ENCODE peak calls at places on chromosomes 16 and 17, in six cellular contexts. C is transverse colon, E is IMR-90, V is AG10803, W is A549, O is astrocyte of the spinal cord. I is an unnamed sample.
A peak's percentile ranks its signal among the peaks of the same experiment; 100 is the strongest.

GRCh38 chr17:4940625-4941021 is 555 bp downstream of the RNF167 start:
- DNase-seq in W (no peak), C (peak; percentile 60), V (no peak), E (no peak), O (no peak), I (no peak)

GRCh38 chr16:8850279-8850885 is 18.4 kb downstream of the CARHSP1 start:
- DNase-seq in O (peak; percentile 65), E (peak; percentile 87), W (no peak), V (peak; percentile 80), C (no peak), I (no peak)

GRCh38 chr17:80360396-80360795 is 54.6 kb upstream of the ENDOV start:
- DNase-seq in C (no peak), V (no peak), E (no peak), W (no peak), O (no peak), I (no peak)

GRCh38 chr17:37698132-37698615 is 46.7 kb downstream of the HNF1B start:
- DNase-seq in W (peak; percentile 40), C (no peak), E (peak; percentile 79), O (peak; percentile 51), V (peak; percentile 23), I (no peak)

GRCh38 chr17:80955078-80955477 is 36.6 kb upstream of the CHMP6 start:
- DNase-seq in O (no peak), E (no peak), C (no peak), W (no peak), V (no peak), I (no peak)

GRCh38 chr16:21301168-21301894 is 23.2 kb upstream of the CRYM start:
- DNase-seq in C (peak; percentile 92), V (peak; percentile 57), W (peak; percentile 93), E (peak; percentile 61), O (peak; percentile 73), I (peak; percentile 37)

GRCh38 chr17:17742133-17742621 is 60.9 kb downstream of the RAI1 start:
- DNase-seq in V (peak; percentile 61), W (no peak), O (peak; percentile 55), C (no peak), E (no peak), I (no peak)

GRCh38 chr17:7997186-7997585 is 5.2 kb upstream of the GUCY2D start:
- DNase-seq in E (peak; percentile 36), W (peak; percentile 67), O (peak; percentile 36), V (peak; percentile 22), C (peak; percentile 67), I (peak; percentile 63)

GRCh38 chr17:44533533-44534246 is 23.6 kb upstream of the FZD2 start:
- DNase-seq in C (peak; percentile 89), V (peak; percentile 84), O (peak; percentile 90), E (peak; percentile 90), W (peak; percentile 93), I (peak; percentile 70)

GRCh38 chr16:46972429-46972970 is 974 bp downstream of the DNAJA2 start:
- DNase-seq in E (peak; percentile 32), V (peak; percentile 39), C (no peak), W (peak; percentile 28), O (peak; percentile 25), I (no peak)

GRCh38 chr17:73748521-73748920 is 104.3 kb upstream of the SDK2 start:
- DNase-seq in W (no peak), V (no peak), O (no peak), E (no peak), C (no peak), I (no peak)

GRCh38 chr16:13883266-13883665 is 36.7 kb upstream of the ERCC4 start:
- DNase-seq in W (no peak), E (no peak), O (no peak), C (no peak), V (no peak), I (no peak)

GRCh38 chr17:29581583-29582253 is 7.7 kb downstream of the GIT1 start:
- DNase-seq in W (no peak), C (no peak), O (no peak), E (no peak), V (no peak), I (no peak)

GRCh38 chr16:84545114-84545737 is 40.8 kb upstream of the MEAK7 start:
- DNase-seq in E (no peak), V (no peak), C (no peak), O (no peak), W (no peak), I (no peak)

GRCh38 chr17:42179911-42180410 is 981 bp downstream of the KCNH4 start:
- DNase-seq in V (peak; percentile 21), C (peak; percentile 34), W (peak; percentile 42), E (peak; percentile 30), O (peak; percentile 16), I (no peak)

GRCh38 chr17:62876063-62876462 is 67.9 kb upstream of the MARCHF10 start:
- DNase-seq in C (no peak), O (no peak), W (no peak), V (peak; percentile 40), E (peak; percentile 39), I (no peak)

GRCh38 chr17:73770115-73770848 is 126.0 kb upstream of the SDK2 start:
- DNase-seq in C (peak; percentile 74), O (peak; percentile 74), V (peak; percentile 88), W (peak; percentile 85), E (peak; percentile 50), I (no peak)

GRCh38 chr17:19940722-19941464 is 36.7 kb downstream of the AKAP10 start:
- DNase-seq in V (peak; percentile 73), W (peak; percentile 47), O (peak; percentile 51), C (no peak), E (peak; percentile 48), I (no peak)

GRCh38 chr17:48577330-48577945 is 712 bp downstream of the HOXB4 start:
- DNase-seq in O (no peak), C (no peak), E (peak; percentile 84), W (no peak), V (peak; percentile 59), I (peak; percentile 38)

GRCh38 chr16:17930280-17930679 is 406.3 kb downstream of the NPIPA8 start:
- DNase-seq in E (no peak), O (no peak), V (no peak), W (no peak), C (no peak), I (no peak)

GRCh38 chr16:75789237-75789636 is 62.9 kb upstream of the CPHXL start:
- DNase-seq in V (peak; percentile 46), C (no peak), W (peak; percentile 47), E (peak; percentile 46), O (peak; percentile 62), I (peak; percentile 48)

GRCh38 chr16:88624977-88625576 is 13.3 kb upstream of the IL17C start:
- DNase-seq in C (no peak), V (no peak), W (no peak), E (no peak), O (no peak), I (no peak)

GRCh38 chr16:28258571-28258970 is 33.8 kb upstream of the SBK1 start:
- DNase-seq in C (no peak), V (peak; percentile 9), O (peak; percentile 2), E (peak; percentile 4), W (no peak), I (no peak)

GRCh38 chr17:36755586-36755985 is 154.2 kb downstream of the MRM1 start:
- DNase-seq in O (no peak), W (peak; percentile 74), E (no peak), V (no peak), C (peak; percentile 67), I (peak; percentile 17)

GRCh38 chr16:49487746-49488145 is 114.1 kb downstream of the C16orf78 start:
- DNase-seq in V (no peak), W (no peak), O (no peak), C (peak; percentile 6), E (no peak), I (no peak)

GRCh38 chr16:49484454-49484853 is 110.8 kb downstream of the C16orf78 start:
- DNase-seq in C (peak; percentile 76), W (no peak), V (no peak), E (no peak), O (no peak), I (no peak)

GRCh38 chr16:49485663-49486062 is 112.1 kb downstream of the C16orf78 start:
- DNase-seq in W (no peak), C (peak; percentile 2), O (no peak), E (no peak), V (no peak), I (no peak)

GRCh38 chr16:49484936-49485335 is 111.3 kb downstream of the C16orf78 start:
- DNase-seq in W (no peak), C (no peak), O (no peak), V (no peak), E (no peak), I (no peak)

GRCh38 chr16:49486350-49486749 is 112.7 kb downstream of the C16orf78 start:
- DNase-seq in C (no peak), W (no peak), O (no peak), V (no peak), E (no peak), I (no peak)
- H3K4me3 ChIP-seq in C (no peak overlapping the region), W (no peak overlapping the region), O (no peak overlapping the region), V (no peak overlapping the region), E (no peak overlapping the region), I (no peak overlapping the region)

GRCh38 chr17:31752570-31752969 is 106.5 kb downstream of the COPRS start:
- DNase-seq in E (no peak), C (no peak), W (no peak), V (no peak), O (no peak), I (no peak)

GRCh38 chr17:31753011-31753410 is 106.0 kb downstream of the COPRS start:
- DNase-seq in W (no peak), C (peak; percentile 41), O (no peak), E (no peak), V (no peak), I (no peak)

GRCh38 chr17:31754239-31754945 is 104.7 kb downstream of the COPRS start:
- DNase-seq in O (peak; percentile 63), V (peak; percentile 78), E (peak; percentile 99), C (no peak), W (peak; percentile 41), I (no peak)

GRCh38 chr17:31746884-31747495 is 112.1 kb downstream of the COPRS start:
- DNase-seq in V (no peak), C (peak; percentile 30), W (no peak), E (no peak), O (no peak), I (no peak)

GRCh38 chr17:31750578-31750977 is 108.5 kb downstream of the COPRS start:
- DNase-seq in O (no peak), V (no peak), E (no peak), C (no peak), W (no peak), I (no peak)
- H3K4me3 ChIP-seq in O (no peak overlapping the region), V (no peak overlapping the region), E (no peak overlapping the region), C (no peak overlapping the region), W (no peak overlapping the region), I (no peak overlapping the region)

DNA sequence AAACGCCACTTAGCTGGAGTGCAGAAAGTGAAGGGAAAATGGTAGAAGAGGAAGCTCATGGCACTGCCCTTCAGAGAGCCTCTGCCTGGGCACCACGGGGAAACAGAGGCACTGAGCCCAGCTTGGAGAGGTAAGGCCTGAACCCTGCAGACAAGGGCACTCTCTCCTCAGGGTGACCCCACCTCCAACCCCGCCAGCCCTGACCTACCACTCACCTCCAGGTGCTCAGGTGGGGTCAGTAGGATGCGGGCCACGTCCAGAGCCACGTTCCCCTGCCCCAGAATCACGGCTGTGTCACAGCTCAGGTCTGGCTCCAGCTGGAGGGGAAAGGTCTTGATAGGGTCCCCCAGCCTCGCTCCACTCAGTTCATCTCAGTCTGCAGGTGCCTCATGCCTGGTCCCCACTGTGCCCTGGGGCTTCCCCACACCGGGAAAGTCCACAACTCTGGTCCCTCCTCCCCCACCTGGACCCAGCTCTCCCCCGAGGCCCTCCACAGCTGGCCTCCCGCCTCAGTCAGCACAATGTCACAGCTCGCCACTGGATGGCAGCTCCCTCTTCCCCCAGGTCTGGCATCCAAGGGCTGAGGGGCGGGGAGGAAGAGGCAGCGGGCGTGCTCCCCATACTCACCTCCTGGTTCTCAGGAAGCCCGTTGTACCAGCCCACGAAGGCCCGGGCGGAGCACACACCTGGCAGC is 6.0 kb upstream of the GRIN2C start:
- DNase-seq in V (no peak), W (no peak), E (no peak), C (no peak), O (no peak), I (no peak)
- H3K4me3 ChIP-seq in V (no peak overlapping the region), W (no peak overlapping the region), E (no peak overlapping the region), C (no peak overlapping the region), O (no peak overlapping the region), I (no peak overlapping the region)

GRCh38 chr17:76263896-76264295 is 1.3 kb upstream of the UBALD2 start:
- DNase-seq in C (no peak), V (no peak), W (no peak), O (no peak), E (no peak), I (no peak)
- H3K4me3 ChIP-seq in C (no peak overlapping the region), V (no peak overlapping the region), W (no peak overlapping the region), O (no peak overlapping the region), E (no peak overlapping the region), I (peak overlapping the region; percentile 63)